ENCODE peak calls at places on chromosomes 16 and 17, in six cellular contexts. J is transverse colon, X is sigmoid colon, A is HCT116, P is stomach, O is endothelial cell of umbilical vein. U is an unnamed sample.

GRCh38 chr16:305916-306315 is 23.0 kb downstream of the PDIA2 start:
- DNase-seq in J (no peak), X (no peak), A (no peak), P (no peak), O (no peak), U (no peak)

GRCh38 chr17:45284176-45285140 is 22.6 kb upstream of the SPATA32 start:
- DNase-seq in J (no peak), X (peak; percentile 85), A (no peak), P (peak; percentile 68), O (no peak), U (no peak)

GRCh38 chr16:5072334-5073278 is 963 bp downstream of the ALG1 start:
- DNase-seq in J (no peak), X (peak; percentile 51), A (no peak), P (no peak), O (no peak), U (no peak)

GRCh38 chr16:4133897-4134372 is 17.7 kb upstream of the ADCY9 start:
- DNase-seq in J (no peak), X (no peak), A (no peak), P (no peak), O (no peak), U (no peak)

GRCh38 chr17:83067071-83067717 is 12.2 kb upstream of the METRNL start:
- DNase-seq in J (peak; percentile 7), X (peak; percentile 63), A (no peak), P (peak; percentile 24), O (no peak), U (no peak)

GRCh38 chr16:913817-914440 is 56.9 kb downstream of the LMF1 start:
- DNase-seq in J (no peak), X (no peak), A (no peak), P (no peak), O (no peak), U (no peak)

GRCh38 chr16:19238386-19238785 is 47.1 kb upstream of the CLEC19A start:
- DNase-seq in J (no peak), X (no peak), A (no peak), P (no peak), O (no peak), U (no peak)

GRCh38 chr16:1651509-1652342 is 26.4 kb upstream of the JPT2 start:
- DNase-seq in J (no peak), X (no peak), A (no peak), P (no peak), O (no peak), U (no peak)

GRCh38 chr16:29909398-29909797 is 9.1 kb downstream of the ASPHD1 start:
- DNase-seq in J (no peak), X (no peak), A (no peak), P (no peak), O (no peak), U (no peak)

GRCh38 chr17:52138350-52138749 is 20.2 kb downstream of the CA10 start:
- DNase-seq in J (no peak), X (no peak), A (no peak), P (no peak), O (no peak), U (no peak)

GRCh38 chr16:13110124-13110796 is 208.9 kb downstream of the SHISA9 start:
- DNase-seq in J (no peak), X (peak; percentile 69), A (no peak), P (no peak), O (no peak), U (no peak)

GRCh38 chr17:46989637-46990431 is 10.8 kb upstream of the RPRML start:
- DNase-seq in J (no peak), X (no peak), A (no peak), P (no peak), O (no peak), U (no peak)

GRCh38 chr16:4801962-4802658 is at the start of gene ROGDI:
- DNase-seq in J (peak; percentile 96), X (peak; percentile 90), A (peak; percentile 64), P (peak; percentile 96), O (peak; percentile 46), U (peak; percentile 64)

GRCh38 chr17:43033947-43034622 is 9.1 kb downstream of the RND2 start:
- DNase-seq in J (no peak), X (no peak), A (no peak), P (no peak), O (no peak), U (no peak)

GRCh38 chr16:30903002-30903401 is 6.6 kb downstream of the CTF1 start:
- DNase-seq in J (no peak), X (no peak), A (no peak), P (no peak), O (no peak), U (no peak)

GRCh38 chr16:79758615-79759346 is 158.2 kb upstream of the MAF start:
- DNase-seq in J (no peak), X (no peak), A (no peak), P (no peak), O (no peak), U (no peak)

GRCh38 chr16:81521141-81521626 is 76.6 kb downstream of the CMIP start:
- DNase-seq in J (peak; percentile 63), X (no peak), A (no peak), P (peak; percentile 44), O (no peak), U (peak; percentile 48)

GRCh38 chr17:2214047-2214717 is 89.4 kb downstream of the SMG6 start:
- DNase-seq in J (peak; percentile 29), X (peak; percentile 83), A (no peak), P (no peak), O (peak; percentile 68), U (no peak)

GRCh38 chr17:65220732-65221131 is 83.6 kb downstream of the RGS9 start:
- DNase-seq in J (no peak), X (no peak), A (peak; percentile 23), P (no peak), O (no peak), U (no peak)

DNA sequence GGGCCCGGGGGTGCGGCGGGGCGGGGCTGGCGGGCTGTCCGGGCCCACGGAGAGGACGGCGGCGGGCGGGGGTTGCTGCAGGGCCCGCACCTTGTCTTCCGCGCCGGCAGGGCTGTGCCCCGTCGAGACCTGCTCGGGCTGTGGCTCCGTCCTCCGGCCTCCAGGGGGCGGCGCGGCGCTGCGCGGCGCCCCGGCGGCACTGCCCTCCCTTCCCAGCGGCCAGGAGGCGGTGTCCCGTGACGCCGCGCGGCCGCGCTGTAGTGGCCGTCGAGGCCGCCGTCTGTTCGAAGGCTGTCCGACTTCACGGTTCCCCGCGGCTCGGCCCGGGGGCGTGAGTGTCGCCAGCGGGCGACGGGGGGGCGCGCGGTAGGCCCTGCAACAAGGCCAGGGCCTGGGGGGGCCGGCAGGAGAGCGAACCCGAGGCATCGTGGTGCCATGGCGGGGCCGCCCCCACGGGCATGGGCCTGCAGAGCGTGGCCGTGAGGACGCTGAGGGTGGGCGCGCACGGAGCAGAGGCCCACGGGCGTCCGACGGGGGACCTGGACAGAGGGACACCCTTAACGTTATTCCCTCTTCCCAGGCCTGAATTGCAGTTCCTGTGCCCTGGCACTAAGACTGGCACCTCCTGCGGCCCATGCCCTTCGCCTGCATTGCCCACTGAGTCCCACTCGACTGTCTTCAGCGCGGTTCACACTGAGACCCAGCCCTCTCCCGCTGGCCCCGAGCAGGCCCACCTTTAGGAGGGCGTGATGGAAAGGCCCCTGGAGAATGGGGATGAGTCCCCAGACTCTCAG is at the start of gene PLEKHG4:
- DNase-seq in J (peak; percentile 85), X (peak; percentile 83), A (peak; percentile 52), P (peak; percentile 84), O (peak; percentile 71), U (peak; percentile 98)
- TF ChIP-seq POLR2A in J (no peak), X (no peak), A (peak; percentile 33), P (no peak), O (no peak), U (no peak)

GRCh38 chr16:27268376-27269299 is at the start of gene NSMCE1:
- DNase-seq in J (peak; percentile 99), X (peak; percentile 99), A (peak; percentile 91), P (peak; percentile 99), O (peak; percentile 92), U (peak; percentile 90)

GRCh38 chr16:27265982-27266381 is 2.6 kb downstream of the NSMCE1 start:
- DNase-seq in J (no peak), X (no peak), A (no peak), P (no peak), O (no peak), U (no peak)

GRCh38 chr16:27259710-27260109 is 8.9 kb downstream of the NSMCE1 start:
- DNase-seq in J (no peak), X (no peak), A (no peak), P (no peak), O (peak; percentile 64), U (no peak)

GRCh38 chr16:27267037-27267677 is 1.4 kb downstream of the NSMCE1 start:
- DNase-seq in J (no peak), X (no peak), A (no peak), P (no peak), O (no peak), U (no peak)

GRCh38 chr16:27264151-27264550 is 4.4 kb downstream of the NSMCE1 start:
- DNase-seq in J (no peak), X (no peak), A (peak; percentile 57), P (no peak), O (peak; percentile 50), U (no peak)
- TF ChIP-seq POLR2AphosphoS5 in J (no peak), X (no peak), A (peak; percentile 36), P (no peak), O (no peak), U (no peak)

GRCh38 chr17:81852237-81852636 is 8.1 kb downstream of the P4HB start:
- DNase-seq in J (no peak), X (no peak), A (no peak), P (no peak), O (no peak), U (no peak)

GRCh38 chr17:81858967-81859905 is 1.1 kb downstream of the P4HB start:
- DNase-seq in J (no peak), X (no peak), A (no peak), P (no peak), O (no peak), U (no peak)

GRCh38 chr17:81858170-81858966 is 2.0 kb downstream of the P4HB start:
- DNase-seq in J (no peak), X (no peak), A (no peak), P (no peak), O (no peak), U (no peak)

GRCh38 chr17:81851423-81851822 is 8.9 kb downstream of the P4HB start:
- DNase-seq in J (no peak), X (no peak), A (no peak), P (no peak), O (no peak), U (no peak)

DNA sequence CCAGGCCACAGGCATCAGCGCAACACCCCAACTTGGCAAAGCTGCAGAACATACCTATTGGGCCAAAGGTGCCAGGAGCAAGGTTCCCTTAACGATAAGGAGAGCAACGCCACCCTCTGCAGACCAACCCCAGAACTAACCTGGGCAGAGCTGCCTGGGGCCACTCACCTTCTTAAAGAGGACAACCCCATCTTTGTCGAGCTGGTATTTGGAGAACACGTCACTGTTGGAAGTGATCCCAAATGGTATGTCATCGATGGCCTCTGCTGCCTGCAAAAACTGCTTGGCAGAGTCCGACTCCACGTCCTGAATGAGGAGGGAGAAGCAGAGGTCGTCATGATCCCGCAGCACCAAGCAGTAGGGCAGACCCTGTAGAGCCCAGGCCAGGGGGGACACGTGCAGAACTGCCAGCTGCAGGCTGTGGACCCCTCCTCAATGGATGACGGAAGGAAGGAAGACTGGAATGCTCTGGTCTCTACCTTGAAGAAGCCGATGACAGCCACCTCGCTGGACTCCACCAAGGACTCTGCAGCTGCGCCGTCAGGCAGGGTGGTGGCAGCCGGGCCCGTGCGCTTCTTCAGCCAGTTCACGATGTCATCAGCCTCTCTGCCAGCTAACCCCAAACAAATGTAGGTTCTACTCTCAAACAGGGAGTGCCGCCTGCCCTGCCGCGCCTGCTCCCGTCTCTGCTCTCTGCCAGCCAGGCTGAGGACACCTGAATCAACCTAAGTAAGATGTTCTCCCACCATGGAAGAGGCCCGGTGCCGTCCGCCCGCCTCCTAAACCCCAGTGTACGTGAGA is 5.2 kb downstream of the P4HB start:
- DNase-seq in J (no peak), X (no peak), A (no peak), P (peak; percentile 81), O (no peak), U (no peak)
- TF ChIP-seq POLR2A in J (no peak), X (no peak), A (no peak), P (no peak), O (no peak), U (no peak)

GRCh38 chr17:76141212-76142043 is at the start of gene FOXJ1:
- DNase-seq in J (peak; percentile 93), X (peak; percentile 93), A (peak; percentile 87), P (peak; percentile 92), O (peak; percentile 95), U (peak; percentile 98)
- TF ChIP-seq POLR2AphosphoS5 in J (no peak), X (no peak), A (no peak), P (no peak), O (no peak), U (no peak)

U was measured in GM12892.